ENCODE peak calls at places on chromosomes 13 and 19, in ten cellular contexts. Y is tibial nerve; L is adipocyte; P is heart right ventricle; C is BE2C; A is osteoblast; T is effector memory CD4-positive, alpha-beta T cell; B is AG04450; I is aorta; F is naive thymus-derived CD4-positive, alpha-beta T cell. J is an unnamed sample. For H3K9me3, the result is how much of the 10 kb centered on the place peaks cover.

GRCh38 chr19:47280183-47280797 is 5.6 kb downstream of the INAFM1 start:
- DNase-seq in Y (no peak), L (peak), P (no peak), C (peak), A (no peak), T (no peak), B (no peak), I (no peak), F (peak), J (no peak)

GRCh38 chr19:2455481-2456300 is 1.1 kb downstream of the LMNB2 start:
- DNase-seq in Y (no peak), L (peak), P (peak), C (peak), A (peak), T (no peak), B (no peak), I (peak), F (peak), J (peak)

GRCh38 chr19:11196406-11197287 is 698 bp downstream of the KANK2 start:
- DNase-seq in Y (no peak), L (peak), P (peak), C (peak), A (peak), T (no peak), B (no peak), I (peak), F (peak), J (peak)

GRCh38 chr13:76808927-76809326 is 77.3 kb downstream of the KCTD12 start:
- DNase-seq in Y (no peak), L (no peak), P (no peak), C (no peak), A (no peak), T (no peak), B (no peak), I (no peak), F (no peak), J (no peak)

GRCh38 chr13:43767351-43767901 is 19.3 kb downstream of the ENOX1 start:
- DNase-seq in Y (no peak), L (no peak), P (peak), C (peak), A (no peak), T (no peak), B (no peak), I (no peak), F (no peak), J (peak)

GRCh38 chr13:27353166-27353583 is 71.2 kb upstream of the GTF3A start:
- DNase-seq in Y (no peak), L (no peak), P (no peak), C (no peak), A (peak), T (no peak), B (peak), I (no peak), F (peak), J (no peak)

GRCh38 chr13:113421673-113422270 is 31.5 kb downstream of the ADPRHL1 start:
- DNase-seq in Y (no peak), L (peak), P (no peak), C (no peak), A (no peak), T (no peak), B (peak), I (peak), F (no peak), J (no peak)

GRCh38 chr13:43405457-43405856 is 381.3 kb downstream of the ENOX1 start:
- DNase-seq in Y (no peak), L (peak), P (no peak), C (no peak), A (peak), T (no peak), B (peak), I (no peak), F (no peak), J (no peak)

GRCh38 chr19:32220951-32221350 is 124.5 kb upstream of the ZNF507 start:
- DNase-seq in Y (no peak), L (no peak), P (no peak), C (no peak), A (no peak), T (no peak), B (no peak), I (no peak), F (no peak), J (no peak)

GRCh38 chr19:48965806-48966540 is 864 bp downstream of the FTL start:
- DNase-seq in Y (peak), L (peak), P (peak), C (peak), A (peak), T (peak), B (no peak), I (peak), F (peak), J (peak)

GRCh38 chr19:33302974-33303790 is 848 bp upstream of the CEBPA start:
- DNase-seq in Y (no peak), L (peak), P (peak), C (peak), A (peak), T (no peak), B (no peak), I (peak), F (no peak), J (peak)

GRCh38 chr19:532578-533484 is 1.3 kb downstream of the CDC34 start:
- DNase-seq in Y (peak), L (peak), P (peak), C (peak), A (peak), T (peak), B (no peak), I (peak), F (peak), J (peak)

GRCh38 chr19:34126966-34127365 is 45.3 kb upstream of the LSM14A start:
- DNase-seq in Y (no peak), L (no peak), P (no peak), C (no peak), A (no peak), T (no peak), B (no peak), I (no peak), F (no peak), J (no peak)

GRCh38 chr19:2722541-2723344 is 1.6 kb upstream of the DIRAS1 start:
- DNase-seq in Y (no peak), L (peak), P (peak), C (peak), A (peak), T (no peak), B (no peak), I (peak), F (no peak), J (peak)

GRCh38 chr19:21166436-21166835 is 24.6 kb downstream of the ZNF431 start:
- DNase-seq in Y (no peak), L (no peak), P (no peak), C (no peak), A (no peak), T (no peak), B (no peak), I (no peak), F (no peak), J (no peak)

GRCh38 chr19:13441810-13442512 is 64.3 kb downstream of the CACNA1A start:
- DNase-seq in Y (no peak), L (peak), P (peak), C (no peak), A (peak), T (peak), B (peak), I (no peak), F (peak), J (peak)

GRCh38 chr19:30228726-30229523 is 143.3 kb upstream of the ZNF536 start:
- DNase-seq in Y (no peak), L (peak), P (no peak), C (peak), A (peak), T (no peak), B (no peak), I (no peak), F (no peak), J (no peak)

GRCh38 chr19:4744451-4745170 is 21.0 kb upstream of the DPP9 start:
- DNase-seq in Y (no peak), L (peak), P (no peak), C (no peak), A (peak), T (no peak), B (peak), I (peak), F (no peak), J (no peak)

GRCh38 chr19:51047031-51047335 is 12.2 kb upstream of the KLK12 start:
- DNase-seq in Y (no peak), L (no peak), P (no peak), C (no peak), A (no peak), T (no peak), B (no peak), I (no peak), F (no peak), J (no peak)

GRCh38 chr13:68584776-68585175 is 1354.6 kb upstream of the PCDH9 start:
- DNase-seq in Y (no peak), L (no peak), P (no peak), C (no peak), A (no peak), T (no peak), B (no peak), I (no peak), F (no peak), J (no peak)

GRCh38 chr19:56404705-56405056 is 549 bp downstream of the ZNF583 start:
- DNase-seq in Y (no peak), L (no peak), P (no peak), C (no peak), A (no peak), T (no peak), B (no peak), I (no peak), F (no peak), J (no peak)
- H3K9me3 ChIP-seq in Y (under half), L (under half), P (half or more), C (under half), A (under half), T (under half), B (under half), I (under half), F (under half), J (half or more)

GRCh38 chr19:52474351-52475127 is 21.2 kb downstream of the ZNF578 start:
- DNase-seq in Y (no peak), L (no peak), P (no peak), C (no peak), A (no peak), T (no peak), B (no peak), I (no peak), F (no peak), J (no peak)
- H3K9me3 ChIP-seq in Y (under half), L (half or more), P (half or more), C (under half), A (under half), T (half or more), B (half or more), I (under half), F (under half), J (half or more)

GRCh38 chr19:57701625-57702024 is 7.4 kb downstream of the ZNF154 start:
- DNase-seq in Y (no peak), L (no peak), P (no peak), C (no peak), A (no peak), T (no peak), B (no peak), I (no peak), F (no peak), J (no peak)
- H3K9me3 ChIP-seq in Y (under half), L (under half), P (half or more), C (under half), A (under half), T (under half), B (half or more), I (under half), F (under half), J (half or more)

DNA sequence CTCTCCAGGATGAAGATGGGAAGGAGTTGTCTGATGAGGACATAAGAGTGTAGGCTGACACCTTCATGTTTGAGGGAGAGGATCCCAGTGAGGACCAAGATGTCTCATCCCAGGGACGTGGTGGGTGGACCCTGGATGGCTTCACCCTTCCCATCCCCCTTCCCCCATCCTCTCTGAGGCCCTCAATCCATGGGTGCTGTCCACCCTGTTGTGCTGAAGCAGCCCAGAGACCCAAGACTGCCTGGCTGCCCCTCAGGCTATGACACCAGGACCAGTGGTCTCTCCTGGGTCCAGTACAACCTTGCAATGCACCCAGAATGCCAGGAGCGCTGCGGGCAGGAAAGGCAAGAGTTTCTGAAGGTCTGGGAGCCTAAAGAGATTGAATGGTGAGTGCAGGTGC is 3.4 kb upstream of the CYP4F12 start:
- DNase-seq in Y (no peak), L (no peak), P (no peak), C (no peak), A (no peak), T (no peak), B (no peak), I (no peak), F (no peak), J (no peak)
- H3K9me3 ChIP-seq in Y (under half), L (under half), P (under half), C (under half), A (under half), T (under half), B (under half), I (under half), F (under half), J (under half)

GRCh38 chr19:36508325-36508724 is 19.0 kb upstream of the ZNF566 start:
- DNase-seq in Y (no peak), L (no peak), P (no peak), C (no peak), A (no peak), T (no peak), B (no peak), I (no peak), F (no peak), J (no peak)
- H3K9me3 ChIP-seq in Y (under half), L (half or more), P (half or more), C (under half), A (under half), T (under half), B (half or more), I (under half), F (under half), J (half or more)

DNA sequence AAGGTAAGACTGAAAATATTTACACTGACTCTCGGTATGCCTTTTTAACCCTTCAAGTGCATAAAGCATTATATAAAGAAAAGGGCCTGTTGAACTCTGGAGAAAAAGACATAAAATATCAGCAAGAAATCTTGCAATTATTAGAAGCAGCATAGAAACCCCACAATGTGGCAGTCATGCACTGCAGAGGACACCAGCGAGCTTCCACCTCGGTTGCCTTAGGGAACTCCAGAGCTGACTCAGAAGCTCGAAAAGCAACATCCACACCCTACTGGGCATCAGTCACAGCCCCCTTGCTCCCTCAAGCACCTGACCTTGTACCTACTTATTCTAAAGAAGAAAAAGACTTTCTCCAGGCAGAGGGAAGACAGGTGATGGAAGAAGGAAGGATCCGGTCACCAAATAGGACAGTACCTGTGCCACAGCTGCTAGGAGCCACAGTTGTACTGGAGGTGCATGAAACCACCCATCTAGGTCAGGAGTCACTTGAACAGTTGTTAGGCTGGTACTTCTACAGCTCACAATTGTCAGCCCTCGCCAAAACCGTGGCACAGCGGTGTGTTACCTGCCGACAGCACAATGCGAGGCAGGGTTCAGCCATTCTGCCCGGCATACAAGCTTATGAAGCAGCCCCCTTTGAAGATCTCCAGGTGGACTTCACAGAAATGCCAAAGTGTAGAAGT is 2.9 kb downstream of the ZNF816 start:
- DNase-seq in Y (no peak), L (no peak), P (no peak), C (no peak), A (no peak), T (no peak), B (no peak), I (no peak), F (no peak), J (no peak)
- H3K9me3 ChIP-seq in Y (under half), L (under half), P (under half), C (under half), A (under half), T (under half), B (under half), I (under half), F (under half), J (half or more)

DNA sequence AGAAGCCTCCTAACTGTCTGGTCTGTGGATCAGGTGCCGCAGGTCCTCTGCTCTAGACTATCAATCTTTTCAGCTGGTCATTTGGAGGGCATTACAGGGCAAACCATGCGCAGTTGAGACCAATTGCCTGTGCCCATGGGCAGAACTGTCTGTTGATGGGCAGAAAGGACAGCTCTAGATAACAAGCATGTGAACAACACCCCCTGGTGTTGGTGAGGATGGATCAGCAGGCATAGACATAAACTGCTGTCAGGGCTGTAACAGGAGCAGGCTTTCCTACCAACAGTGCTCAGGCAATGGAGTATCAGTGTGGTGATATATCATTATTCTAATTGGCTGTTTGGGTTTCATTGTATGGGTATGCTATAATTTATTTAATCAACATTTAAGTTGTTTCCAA is 104.7 kb upstream of the KL start:
- DNase-seq in Y (no peak), L (peak), P (no peak), C (peak), A (peak), T (no peak), B (no peak), I (no peak), F (no peak), J (no peak)
- H3K9me3 ChIP-seq in Y (under half), L (under half), P (under half), C (under half), A (under half), T (under half), B (under half), I (under half), F (under half), J (under half)

GRCh38 chr13:33859691-33860303 is 41.8 kb downstream of the RFC3 start:
- DNase-seq in Y (no peak), L (no peak), P (no peak), C (no peak), A (no peak), T (no peak), B (no peak), I (no peak), F (no peak), J (no peak)

GRCh38 chr13:33855371-33855895 is 37.5 kb downstream of the RFC3 start:
- DNase-seq in Y (no peak), L (no peak), P (no peak), C (no peak), A (no peak), T (no peak), B (no peak), I (no peak), F (no peak), J (no peak)
- H3K9me3 ChIP-seq in Y (under half), L (under half), P (under half), C (under half), A (under half), T (under half), B (under half), I (under half), F (under half), J (under half)

GRCh38 chr19:8806661-8807060 is 25.4 kb downstream of the ZNF558 start:
- DNase-seq in Y (no peak), L (no peak), P (no peak), C (no peak), A (no peak), T (no peak), B (no peak), I (no peak), F (no peak), J (no peak)

GRCh38 chr19:8815780-8816179 is 16.3 kb downstream of the ZNF558 start:
- DNase-seq in Y (no peak), L (no peak), P (no peak), C (no peak), A (no peak), T (no peak), B (no peak), I (no peak), F (no peak), J (no peak)

GRCh38 chr19:8814176-8814575 is 17.9 kb downstream of the ZNF558 start:
- DNase-seq in Y (no peak), L (no peak), P (no peak), C (no peak), A (no peak), T (no peak), B (no peak), I (no peak), F (no peak), J (no peak)

GRCh38 chr19:8811315-8812172 is 20.6 kb downstream of the ZNF558 start:
- DNase-seq in Y (no peak), L (peak), P (no peak), C (no peak), A (no peak), T (no peak), B (no peak), I (no peak), F (no peak), J (no peak)
- H3K9me3 ChIP-seq in Y (half or more), L (half or more), P (half or more), C (under half), A (half or more), T (half or more), B (half or more), I (under half), F (under half), J (half or more)

J was measured in left ventricle myocardium inferior.